ENCODE peak calls at places on chromosomes 2 and 18, in four cellular contexts. One of them, this sample, is unnamed.

GRCh38 chr2:119692954-119693353 is 14.0 kb downstream of the TMEM177 start:
- DNase-seq in AG09319: no peak
- DNase-seq in PC-9: no peak
- DNase-seq in activated effector memory CD4-positive, alpha-beta T cell treated with anti-CD3 and anti-CD28 coated beads, Interleukin-2, amount 50 U/mL, for 16 hours: no peak
- DNase-seq in this sample: no peak

GRCh38 chr18:79484661-79485621 is 89.2 kb downstream of the NFATC1 start:
- DNase-seq in AG09319: peak; percentile 85
- DNase-seq in PC-9: peak; percentile 58
- DNase-seq in activated effector memory CD4-positive, alpha-beta T cell treated with anti-CD3 and anti-CD28 coated beads, Interleukin-2, amount 50 U/mL, for 16 hours: peak; percentile 49
- DNase-seq in this sample: peak; percentile 15

GRCh38 chr2:218291934-218292699 is at the start of gene TMBIM1:
- DNase-seq in AG09319: no peak
- DNase-seq in PC-9: peak; percentile 85
- DNase-seq in activated effector memory CD4-positive, alpha-beta T cell treated with anti-CD3 and anti-CD28 coated beads, Interleukin-2, amount 50 U/mL, for 16 hours: peak; percentile 93
- DNase-seq in this sample: peak; percentile 72

GRCh38 chr2:178827739-178828487 is 20.7 kb upstream of the TTN start:
- DNase-seq in AG09319: no peak
- DNase-seq in PC-9: no peak
- DNase-seq in activated effector memory CD4-positive, alpha-beta T cell treated with anti-CD3 and anti-CD28 coated beads, Interleukin-2, amount 50 U/mL, for 16 hours: no peak
- DNase-seq in this sample: peak; percentile 65

GRCh38 chr18:598053-598665 is 1.4 kb downstream of the CLUL1 start:
- DNase-seq in AG09319: no peak
- DNase-seq in PC-9: no peak
- DNase-seq in activated effector memory CD4-positive, alpha-beta T cell treated with anti-CD3 and anti-CD28 coated beads, Interleukin-2, amount 50 U/mL, for 16 hours: no peak
- DNase-seq in this sample: no peak

GRCh38 chr18:22640281-22640842 is 222.6 kb upstream of the CTAGE1 start:
- DNase-seq in AG09319: no peak
- DNase-seq in PC-9: no peak
- DNase-seq in activated effector memory CD4-positive, alpha-beta T cell treated with anti-CD3 and anti-CD28 coated beads, Interleukin-2, amount 50 U/mL, for 16 hours: no peak
- DNase-seq in this sample: no peak

GRCh38 chr18:76351961-76352581 is 143.0 kb downstream of the ZNF516 start:
- DNase-seq in AG09319: peak; percentile 85
- DNase-seq in PC-9: peak; percentile 51
- DNase-seq in activated effector memory CD4-positive, alpha-beta T cell treated with anti-CD3 and anti-CD28 coated beads, Interleukin-2, amount 50 U/mL, for 16 hours: no peak
- DNase-seq in this sample: peak; percentile 80

GRCh38 chr2:8315766-8316165 is 366.1 kb upstream of the ID2 start:
- DNase-seq in AG09319: no peak
- DNase-seq in PC-9: no peak
- DNase-seq in activated effector memory CD4-positive, alpha-beta T cell treated with anti-CD3 and anti-CD28 coated beads, Interleukin-2, amount 50 U/mL, for 16 hours: no peak
- DNase-seq in this sample: no peak

GRCh38 chr2:135664623-135665068 is 77.0 kb upstream of the UBXN4 start:
- DNase-seq in AG09319: no peak
- DNase-seq in PC-9: no peak
- DNase-seq in activated effector memory CD4-positive, alpha-beta T cell treated with anti-CD3 and anti-CD28 coated beads, Interleukin-2, amount 50 U/mL, for 16 hours: no peak
- DNase-seq in this sample: no peak

GRCh38 chr2:83827618-83828017 is 631.5 kb downstream of the SUCLG1 start:
- DNase-seq in AG09319: no peak
- DNase-seq in PC-9: no peak
- DNase-seq in activated effector memory CD4-positive, alpha-beta T cell treated with anti-CD3 and anti-CD28 coated beads, Interleukin-2, amount 50 U/mL, for 16 hours: no peak
- DNase-seq in this sample: no peak

GRCh38 chr2:196182439-196183171 is 11.2 kb upstream of the STK17B start:
- DNase-seq in AG09319: no peak
- DNase-seq in PC-9: no peak
- DNase-seq in activated effector memory CD4-positive, alpha-beta T cell treated with anti-CD3 and anti-CD28 coated beads, Interleukin-2, amount 50 U/mL, for 16 hours: no peak
- DNase-seq in this sample: no peak

GRCh38 chr2:45649855-45650806 is 1.3 kb upstream of the PRKCE start:
- DNase-seq in AG09319: no peak
- DNase-seq in PC-9: peak; percentile 63
- DNase-seq in activated effector memory CD4-positive, alpha-beta T cell treated with anti-CD3 and anti-CD28 coated beads, Interleukin-2, amount 50 U/mL, for 16 hours: peak; percentile 85
- DNase-seq in this sample: peak; percentile 64

GRCh38 chr2:30798536-30798991 is 8.7 kb downstream of the CAPN13 start:
- DNase-seq in AG09319: no peak
- DNase-seq in PC-9: no peak
- DNase-seq in activated effector memory CD4-positive, alpha-beta T cell treated with anti-CD3 and anti-CD28 coated beads, Interleukin-2, amount 50 U/mL, for 16 hours: no peak
- DNase-seq in this sample: no peak

GRCh38 chr2:226136739-226137138 is 662.9 kb downstream of the IRS1 start:
- DNase-seq in AG09319: no peak
- DNase-seq in PC-9: peak; percentile 29
- DNase-seq in activated effector memory CD4-positive, alpha-beta T cell treated with anti-CD3 and anti-CD28 coated beads, Interleukin-2, amount 50 U/mL, for 16 hours: no peak
- DNase-seq in this sample: no peak

GRCh38 chr2:189527812-189528591 is 52.6 kb downstream of the SLC40A1 start:
- DNase-seq in AG09319: no peak
- DNase-seq in PC-9: no peak
- DNase-seq in activated effector memory CD4-positive, alpha-beta T cell treated with anti-CD3 and anti-CD28 coated beads, Interleukin-2, amount 50 U/mL, for 16 hours: no peak
- DNase-seq in this sample: no peak

GRCh38 chr18:50142441-50143120 is 52.4 kb downstream of the MYO5B start:
- DNase-seq in AG09319: no peak
- DNase-seq in PC-9: no peak
- DNase-seq in activated effector memory CD4-positive, alpha-beta T cell treated with anti-CD3 and anti-CD28 coated beads, Interleukin-2, amount 50 U/mL, for 16 hours: no peak
- DNase-seq in this sample: no peak

GRCh38 chr2:100427627-100428258 is 10.3 kb upstream of the CHST10 start:
- DNase-seq in AG09319: no peak
- DNase-seq in PC-9: peak; percentile 38
- DNase-seq in activated effector memory CD4-positive, alpha-beta T cell treated with anti-CD3 and anti-CD28 coated beads, Interleukin-2, amount 50 U/mL, for 16 hours: peak; percentile 84
- DNase-seq in this sample: peak; percentile 24

GRCh38 chr2:55099878-55100820 is 49.9 kb upstream of the RTN4 start:
- DNase-seq in AG09319: peak; percentile 72
- DNase-seq in PC-9: no peak
- DNase-seq in activated effector memory CD4-positive, alpha-beta T cell treated with anti-CD3 and anti-CD28 coated beads, Interleukin-2, amount 50 U/mL, for 16 hours: no peak
- DNase-seq in this sample: no peak

GRCh38 chr2:20125616-20126015 is 74.2 kb upstream of the LAPTM4A start:
- DNase-seq in AG09319: no peak
- DNase-seq in PC-9: no peak
- DNase-seq in activated effector memory CD4-positive, alpha-beta T cell treated with anti-CD3 and anti-CD28 coated beads, Interleukin-2, amount 50 U/mL, for 16 hours: no peak
- DNase-seq in this sample: no peak

GRCh38 chr2:84458436-84459027 is 548 bp downstream of the SUCLG1 start:
- DNase-seq in AG09319: no peak
- DNase-seq in PC-9: no peak
- DNase-seq in activated effector memory CD4-positive, alpha-beta T cell treated with anti-CD3 and anti-CD28 coated beads, Interleukin-2, amount 50 U/mL, for 16 hours: peak; percentile 61
- DNase-seq in this sample: peak; percentile 49

GRCh38 chr18:62651276-62652031 is 63.9 kb upstream of the PHLPP1 start:
- DNase-seq in AG09319: no peak
- DNase-seq in PC-9: no peak
- DNase-seq in activated effector memory CD4-positive, alpha-beta T cell treated with anti-CD3 and anti-CD28 coated beads, Interleukin-2, amount 50 U/mL, for 16 hours: no peak
- DNase-seq in this sample: no peak

GRCh38 chr2:13046557-13047165 is 329.9 kb downstream of the TRIB2 start:
- DNase-seq in AG09319: no peak
- DNase-seq in PC-9: no peak
- DNase-seq in activated effector memory CD4-positive, alpha-beta T cell treated with anti-CD3 and anti-CD28 coated beads, Interleukin-2, amount 50 U/mL, for 16 hours: no peak
- DNase-seq in this sample: peak; percentile 4

GRCh38 chr2:65980531-65980930 is 454.4 kb upstream of the MEIS1 start:
- DNase-seq in AG09319: no peak
- DNase-seq in PC-9: no peak
- DNase-seq in activated effector memory CD4-positive, alpha-beta T cell treated with anti-CD3 and anti-CD28 coated beads, Interleukin-2, amount 50 U/mL, for 16 hours: no peak
- DNase-seq in this sample: no peak

GRCh38 chr2:85728883-85729824 is 24.6 kb upstream of the ATOH8 start:
- DNase-seq in AG09319: no peak
- DNase-seq in PC-9: peak; percentile 78
- DNase-seq in activated effector memory CD4-positive, alpha-beta T cell treated with anti-CD3 and anti-CD28 coated beads, Interleukin-2, amount 50 U/mL, for 16 hours: peak; percentile 88
- DNase-seq in this sample: peak; percentile 65

GRCh38 chr2:8412586-8412985 is 269.3 kb upstream of the ID2 start:
- DNase-seq in AG09319: no peak
- DNase-seq in PC-9: no peak
- DNase-seq in activated effector memory CD4-positive, alpha-beta T cell treated with anti-CD3 and anti-CD28 coated beads, Interleukin-2, amount 50 U/mL, for 16 hours: no peak
- DNase-seq in this sample: no peak

GRCh38 chr2:237702439-237703397 is 75.3 kb downstream of the LRRFIP1 start:
- DNase-seq in AG09319: no peak
- DNase-seq in PC-9: peak; percentile 54
- DNase-seq in activated effector memory CD4-positive, alpha-beta T cell treated with anti-CD3 and anti-CD28 coated beads, Interleukin-2, amount 50 U/mL, for 16 hours: peak; percentile 77
- DNase-seq in this sample: no peak

GRCh38 chr2:23901966-23902942 is 24.7 kb downstream of the ATAD2B start:
- DNase-seq in AG09319: no peak
- DNase-seq in PC-9: no peak
- DNase-seq in activated effector memory CD4-positive, alpha-beta T cell treated with anti-CD3 and anti-CD28 coated beads, Interleukin-2, amount 50 U/mL, for 16 hours: no peak
- DNase-seq in this sample: no peak

GRCh38 chr2:169141713-169142352 is 72.5 kb downstream of the DHRS9 start:
- DNase-seq in AG09319: no peak
- DNase-seq in PC-9: peak; percentile 28
- DNase-seq in activated effector memory CD4-positive, alpha-beta T cell treated with anti-CD3 and anti-CD28 coated beads, Interleukin-2, amount 50 U/mL, for 16 hours: peak; percentile 77
- DNase-seq in this sample: peak; percentile 46

GRCh38 chr2:197182668-197183067 is 127.9 kb downstream of the ANKRD44 start:
- DNase-seq in AG09319: no peak
- DNase-seq in PC-9: no peak
- DNase-seq in activated effector memory CD4-positive, alpha-beta T cell treated with anti-CD3 and anti-CD28 coated beads, Interleukin-2, amount 50 U/mL, for 16 hours: no peak
- DNase-seq in this sample: no peak